ENCODE peak calls at places on chromosomes 12 and 14, in five cellular contexts. K is K562, Q is body of pancreas, E is testis, L is prostate gland. G is an unnamed sample. For H3K4me1, the result is how much of the 10 kb centered on the place peaks cover.

GRCh38 chr14:106875503-106875902 is 1349.1 kb downstream of the TMEM121 start:
- DNase-seq in K (no peak), Q (peak), E (peak), L (no peak), G (peak)

GRCh38 chr12:124217508-124217981 is 77.3 kb upstream of the RFLNA start:
- DNase-seq in K (no peak), Q (no peak), E (no peak), L (no peak), G (no peak)

GRCh38 chr12:59383426-59383822 is 212.4 kb upstream of the SLC16A7 start:
- DNase-seq in K (no peak), Q (no peak), E (no peak), L (no peak), G (no peak)

GRCh38 chr14:32047791-32048190 is 29.3 kb upstream of the ARHGAP5 start:
- DNase-seq in K (no peak), Q (no peak), E (no peak), L (no peak), G (no peak)

GRCh38 chr12:51970904-51971646 is 19.6 kb downstream of the ACVR1B start:
- DNase-seq in K (peak), Q (no peak), E (no peak), L (no peak), G (no peak)

GRCh38 chr12:18861287-18861858 is 123.5 kb downstream of the CAPZA3 start:
- DNase-seq in K (peak), Q (no peak), E (no peak), L (no peak), G (no peak)

GRCh38 chr12:54032627-54033100 is at the start of gene HOXC5:
- DNase-seq in K (peak), Q (peak), E (peak), L (peak), G (peak)

GRCh38 chr12:66688836-66689439 is 10.1 kb upstream of the GRIP1 start:
- DNase-seq in K (peak), Q (peak), E (peak), L (peak), G (peak)

GRCh38 chr12:106416273-106416672 is 58.7 kb downstream of the POLR3B start:
- DNase-seq in K (no peak), Q (no peak), E (peak), L (no peak), G (peak)

GRCh38 chr12:111313833-111314259 is 55.0 kb downstream of the PHETA1 start:
- DNase-seq in K (peak), Q (peak), E (peak), L (peak), G (peak)

GRCh38 chr14:99479903-99480855 is 480 bp downstream of the SETD3 start:
- DNase-seq in K (peak), Q (peak), E (peak), L (peak), G (peak)

GRCh38 chr14:60349663-60350365 is 100.8 kb downstream of the PPM1A start:
- DNase-seq in K (peak), Q (peak), E (peak), L (peak), G (peak)

GRCh38 chr12:104352106-104352713 is 48.7 kb downstream of the EID3 start:
- DNase-seq in K (no peak), Q (no peak), E (no peak), L (no peak), G (no peak)

GRCh38 chr12:57452937-57453509 is 2.1 kb upstream of the INHBE start:
- DNase-seq in K (peak), Q (peak), E (peak), L (peak), G (peak)

GRCh38 chr14:44163946-44164345 is 343.1 kb downstream of the FSCB start:
- DNase-seq in K (no peak), Q (no peak), E (no peak), L (no peak), G (no peak)

GRCh38 chr12:75890141-75890540 is 141.4 kb downstream of the PHLDA1 start:
- DNase-seq in K (no peak), Q (no peak), E (no peak), L (no peak), G (no peak)

DNA sequence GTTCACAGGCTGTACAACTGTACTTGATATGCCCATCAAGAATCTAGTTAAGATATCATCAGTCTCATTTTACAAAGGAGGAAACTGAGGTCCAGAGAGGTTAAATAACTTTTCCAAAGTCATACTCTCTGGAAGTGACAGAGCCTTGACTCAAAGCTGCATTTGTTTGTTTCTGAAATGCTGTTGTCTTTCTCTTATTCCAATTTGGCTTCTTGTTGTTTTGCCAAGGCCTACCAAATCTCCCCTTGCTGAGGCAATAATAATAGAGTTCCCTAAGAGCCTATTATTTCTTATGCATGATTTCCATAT is 79.8 kb upstream of the C12orf71 start:
- DNase-seq in K (no peak), Q (no peak), E (no peak), L (no peak), G (no peak)
- TF ChIP-seq POLR2A in K (no peak), Q (no peak), E (no peak), L (no peak), G (no peak)

DNA sequence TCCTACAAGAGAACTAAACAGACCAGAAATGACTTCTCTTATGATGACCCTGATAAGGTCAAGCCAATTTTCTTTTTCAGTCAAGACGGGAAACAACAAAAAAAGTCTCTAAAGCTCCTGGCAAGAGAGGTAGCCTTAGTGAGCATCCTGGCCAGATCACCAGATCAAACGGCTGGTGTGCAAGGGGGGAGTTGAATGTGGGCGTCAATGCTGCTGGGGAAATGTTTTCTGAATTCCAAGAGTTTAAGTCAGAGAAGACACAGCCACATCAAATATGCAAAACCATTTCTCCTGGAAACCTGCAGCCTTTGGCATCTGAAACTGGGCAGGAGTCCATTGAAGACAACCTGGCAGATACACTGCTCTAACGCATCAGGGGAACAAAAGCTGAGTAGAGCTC is 16.0 kb upstream of the SELPLG start:
- DNase-seq in K (no peak), Q (no peak), E (no peak), L (no peak), G (no peak)
- H3K4me1 ChIP-seq in K (under half), Q (under half), E (under half), L (under half), G (under half)

DNA sequence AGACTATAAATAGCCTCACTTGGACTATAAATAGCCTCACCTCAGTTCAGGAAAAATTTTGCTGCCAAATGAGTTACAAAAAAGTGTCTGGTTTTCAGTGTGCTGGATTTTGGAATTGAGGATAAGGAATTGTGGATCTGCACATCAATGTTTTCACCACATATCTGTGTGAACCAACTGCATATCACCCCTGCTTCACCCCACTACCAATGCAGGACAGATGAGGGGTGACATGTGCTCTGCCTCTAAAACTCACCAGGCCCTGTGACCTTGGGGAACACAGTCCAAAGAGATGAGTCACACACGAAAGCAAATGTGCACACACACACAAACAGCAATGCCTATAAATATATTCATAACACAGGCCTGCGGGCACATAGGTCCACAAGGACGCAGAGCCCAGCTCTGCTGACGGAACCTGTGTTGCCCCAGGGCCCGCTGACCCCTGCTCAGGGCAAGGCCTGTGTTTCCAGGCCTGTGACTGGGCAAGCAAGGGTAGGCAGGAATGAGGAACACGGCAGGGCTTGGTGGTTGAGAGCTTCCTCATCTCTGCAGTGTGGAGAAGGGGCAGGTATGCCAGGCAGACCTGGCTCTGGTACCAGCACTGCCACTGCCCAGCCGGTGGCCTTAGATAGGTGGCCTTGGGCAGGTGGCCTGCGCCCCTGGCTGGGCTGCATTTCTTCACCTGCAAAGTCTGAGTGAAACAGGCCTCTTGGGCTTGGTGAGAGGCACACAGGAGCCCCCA is 82.4 kb downstream of the ARL6IP4 start:
- DNase-seq in K (peak), Q (peak), E (peak), L (no peak), G (peak)
- TF ChIP-seq POLR2A in K (no peak), Q (no peak), E (no peak), L (no peak), G (no peak)

DNA sequence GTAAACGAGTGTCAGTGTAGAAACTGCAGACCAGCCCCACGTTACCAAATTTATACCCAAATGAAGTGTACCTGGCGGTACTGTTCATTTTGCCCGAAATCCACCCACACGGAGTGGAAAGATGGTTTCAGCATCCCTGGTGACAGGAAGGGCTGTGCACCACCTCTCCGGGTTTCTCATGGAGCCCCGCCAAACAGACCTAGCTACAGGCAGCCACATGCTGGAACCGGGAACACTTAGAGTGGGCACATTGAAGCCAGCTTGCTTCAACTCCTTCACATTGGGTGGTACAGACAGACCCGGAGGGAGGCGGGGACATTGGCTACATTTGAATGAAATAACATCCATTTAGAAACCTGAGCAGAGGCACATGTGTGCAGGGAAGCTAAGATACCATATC is 84.4 kb downstream of the PPP2R5C start:
- DNase-seq in K (no peak), Q (no peak), E (no peak), L (no peak), G (no peak)
- H3K4me1 ChIP-seq in K (under half), Q (under half), E (under half), L (under half), G (under half)

GRCh38 chr12:6336079-6336858 is 5.6 kb downstream of the TNFRSF1A start:
- DNase-seq in K (peak), Q (peak), E (peak), L (peak), G (peak)
- TF ChIP-seq POLR2A in K (peak), Q (peak), E (no peak), L (peak), G (peak)

DNA sequence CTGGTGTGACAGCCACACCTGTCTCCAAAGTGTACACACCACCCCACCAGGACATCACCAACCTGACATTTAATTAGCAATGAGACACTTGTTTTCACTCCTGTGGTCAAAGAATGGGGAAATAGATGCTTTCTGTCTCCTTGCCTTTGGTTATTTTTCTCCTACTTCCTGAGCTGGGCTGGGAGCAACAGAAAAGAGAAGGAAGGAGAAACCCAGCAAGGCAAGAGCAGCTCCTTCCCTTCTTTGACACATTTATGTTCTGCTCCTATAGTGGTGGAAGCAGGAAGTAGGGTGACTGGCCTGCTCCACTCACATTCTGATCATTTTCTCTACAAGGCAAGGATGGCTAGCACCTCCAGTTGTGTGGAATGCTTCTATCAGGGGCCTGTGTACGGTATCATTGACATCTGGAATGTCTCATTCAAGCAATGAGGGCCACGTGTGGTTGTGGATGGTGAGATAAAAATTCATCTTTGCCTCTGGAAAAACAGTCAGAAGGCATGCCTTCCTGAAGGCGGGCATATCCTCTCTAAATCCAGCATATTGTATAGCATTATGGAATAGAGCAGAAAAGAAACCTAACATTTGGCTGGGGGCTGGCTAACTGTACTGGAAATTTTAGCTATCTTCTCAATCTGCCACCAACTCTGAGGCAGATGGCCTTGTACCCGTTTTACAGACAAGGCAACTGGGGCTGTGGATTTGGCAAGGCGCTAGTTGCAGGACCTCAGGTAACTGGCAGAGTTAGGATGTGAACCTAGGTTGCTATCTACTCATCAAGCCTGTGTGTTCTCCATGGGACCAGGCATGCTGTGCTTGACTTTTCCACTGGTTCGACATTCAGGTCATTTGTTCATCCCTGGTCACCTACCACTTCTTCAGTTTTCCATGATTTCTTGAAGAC is 24.7 kb upstream of the LGALS3 start:
- DNase-seq in K (peak), Q (no peak), E (no peak), L (no peak), G (no peak)
- H3K4me1 ChIP-seq in K (under half), Q (half or more), E (half or more), L (under half), G (under half)

GRCh38 chr12:121013715-121014114 is 2.6 kb downstream of the C12orf43 start:
- DNase-seq in K (no peak), Q (no peak), E (no peak), L (no peak), G (no peak)

GRCh38 chr12:121017966-121018491 is 1.7 kb upstream of the C12orf43 start:
- DNase-seq in K (peak), Q (no peak), E (no peak), L (no peak), G (no peak)

GRCh38 chr12:121018860-121019259 is 2.6 kb upstream of the C12orf43 start:
- DNase-seq in K (no peak), Q (no peak), E (no peak), L (no peak), G (no peak)

GRCh38 chr12:121011820-121012219 is 4.5 kb downstream of the C12orf43 start:
- DNase-seq in K (no peak), Q (no peak), E (no peak), L (no peak), G (no peak)

GRCh38 chr12:121015825-121016766 is at the start of gene C12orf43:
- DNase-seq in K (peak), Q (peak), E (peak), L (peak), G (peak)
- TF ChIP-seq POLR2A in K (peak), Q (peak), E (no peak), L (peak), G (no peak)

G was measured in ovary.